ENCODE peak calls at places on chromosome 1, in ten cellular contexts. J, T, I, M, Q, Z, Y, R, A and X are unnamed samples.
A peak's percentile ranks its signal among the peaks of the same experiment; 100 is the strongest.

GRCh38 chr1:159015440-159015909 is 5.8 kb downstream of the IFI16 start:
- DNase-seq in I (peak; percentile 58), M (peak; percentile 47), Q (peak; percentile 83), Y (no peak), J (no peak), Z (no peak), R (peak; percentile 49), A (peak; percentile 67), T (peak; percentile 33), X (peak; percentile 96)

GRCh38 chr1:16126738-16127515 is 28.9 kb downstream of the EPHA2 start:
- DNase-seq in Q (peak; percentile 2), Z (no peak), A (no peak), T (no peak), J (no peak), Y (no peak), R (no peak), M (no peak), I (no peak), X (no peak)

GRCh38 chr1:6225651-6226050 is 10.1 kb downstream of the ICMT start:
- DNase-seq in T (no peak), M (no peak), R (no peak), Y (no peak), I (no peak), Q (no peak), A (no peak), J (no peak), Z (no peak), X (no peak)

GRCh38 chr1:64493864-64494263 is 23.9 kb downstream of the CACHD1 start:
- DNase-seq in Y (peak; percentile 83), Z (no peak), J (no peak), T (no peak), A (no peak), M (no peak), Q (no peak), I (no peak), R (no peak), X (no peak)

GRCh38 chr1:1282998-1283397 is 2.8 kb downstream of the SCNN1D start:
- DNase-seq in A (no peak), I (peak; percentile 24), T (no peak), M (no peak), R (no peak), J (no peak), Y (no peak), Z (no peak), Q (peak; percentile 76), X (no peak)

GRCh38 chr1:164765557-164765956 is 206.6 kb downstream of the PBX1 start:
- DNase-seq in J (no peak), M (no peak), I (peak; percentile 73), A (no peak), Z (no peak), Y (no peak), R (no peak), T (no peak), Q (peak; percentile 94), X (no peak)

GRCh38 chr1:9108056-9108665 is 20.7 kb downstream of the GPR157 start:
- DNase-seq in R (no peak), J (no peak), Y (no peak), I (no peak), A (no peak), Q (no peak), T (no peak), Z (no peak), M (no peak), X (no peak)

GRCh38 chr1:193558491-193559028 is 372.1 kb upstream of the B3GALT2 start:
- DNase-seq in I (no peak), Z (no peak), J (no peak), Q (peak; percentile 93), M (no peak), T (no peak), Y (no peak), A (no peak), R (no peak), X (peak; percentile 96)

GRCh38 chr1:94920061-94920460 is 6.8 kb downstream of the CNN3 start:
- DNase-seq in Y (no peak), J (no peak), Q (peak; percentile 30), R (no peak), A (no peak), Z (no peak), I (no peak), T (no peak), M (no peak), X (no peak)

GRCh38 chr1:39266269-39266668 is 61.8 kb downstream of the MACF1 start:
- DNase-seq in Y (peak; percentile 22), Z (no peak), A (no peak), R (no peak), M (no peak), J (no peak), Q (peak; percentile 34), T (no peak), I (no peak), X (no peak)

GRCh38 chr1:233038581-233038980 is 88.2 kb downstream of the NTPCR start:
- DNase-seq in J (no peak), Z (no peak), Q (no peak), M (no peak), R (no peak), I (no peak), Y (no peak), T (no peak), A (no peak), X (no peak)